ENCODE peak calls at places on chromosomes 12 and 14, in six cellular contexts. M, R, X, S, L and Y are unnamed samples.

GRCh38 chr12:18811268-18811667 is 73.3 kb downstream of the CAPZA3 start:
- DNase-seq in M (no peak), R (no peak), X (no peak), S (no peak), L (no peak), Y (no peak)

GRCh38 chr12:100986595-100987547 is 192.3 kb downstream of the ANO4 start:
- DNase-seq in M (no peak), R (peak), X (no peak), S (no peak), L (no peak), Y (no peak)

GRCh38 chr14:104694991-104695659 is 5.7 kb downstream of the INF2 start:
- DNase-seq in M (no peak), R (no peak), X (no peak), S (no peak), L (peak), Y (no peak)

GRCh38 chr12:15634010-15634676 is 155.0 kb downstream of the EPS8 start:
- DNase-seq in M (no peak), R (peak), X (no peak), S (no peak), L (no peak), Y (no peak)

GRCh38 chr14:71006200-71006563 is 98.9 kb downstream of the PCNX1 start:
- DNase-seq in M (no peak), R (peak), X (no peak), S (no peak), L (no peak), Y (no peak)

GRCh38 chr14:52033131-52033642 is 35.7 kb downstream of the NID2 start:
- DNase-seq in M (no peak), R (peak), X (no peak), S (no peak), L (no peak), Y (no peak)

GRCh38 chr12:116320839-116321238 is 43.3 kb upstream of the MED13L start:
- DNase-seq in M (no peak), R (peak), X (no peak), S (no peak), L (no peak), Y (no peak)

GRCh38 chr14:61565181-61565580 is 130.1 kb upstream of the HIF1A start:
- DNase-seq in M (no peak), R (peak), X (no peak), S (no peak), L (no peak), Y (no peak)

GRCh38 chr14:69715725-69716482 is 51.0 kb upstream of the SRSF5 start:
- DNase-seq in M (peak), R (peak), X (no peak), S (peak), L (peak), Y (no peak)

GRCh38 chr12:88339254-88339949 is 197.3 kb downstream of the TMTC3 start:
- DNase-seq in M (no peak), R (peak), X (no peak), S (no peak), L (no peak), Y (no peak)

GRCh38 chr12:69097619-69098368 is 141.6 kb upstream of the CPSF6 start:
- DNase-seq in M (no peak), R (peak), X (no peak), S (no peak), L (no peak), Y (no peak)

GRCh38 chr12:46965880-46966279 is 113.5 kb upstream of the PCED1B start:
- DNase-seq in M (no peak), R (no peak), X (no peak), S (no peak), L (peak), Y (no peak)

GRCh38 chr14:68619805-68620574 is 172.9 kb downstream of the ZFP36L1 start:
- DNase-seq in M (no peak), R (peak), X (peak), S (no peak), L (peak), Y (no peak)

GRCh38 chr14:62947291-62947690 is 98.0 kb downstream of the KCNH5 start:
- DNase-seq in M (no peak), R (no peak), X (no peak), S (no peak), L (no peak), Y (no peak)

GRCh38 chr12:127588224-127588623 is 678.7 kb upstream of the TMEM132C start:
- DNase-seq in M (no peak), R (peak), X (no peak), S (no peak), L (no peak), Y (no peak)

GRCh38 chr14:80150301-80150700 is 61.0 kb downstream of the DIO2 start:
- DNase-seq in M (no peak), R (no peak), X (no peak), S (no peak), L (no peak), Y (no peak)

GRCh38 chr12:111887916-111888745 is 46.1 kb downstream of the MAPKAPK5 start:
- DNase-seq in M (peak), R (no peak), X (no peak), S (no peak), L (no peak), Y (no peak)

GRCh38 chr12:1619599-1619998 is 9.4 kb upstream of the WNT5B start:
- DNase-seq in M (peak), R (no peak), X (no peak), S (no peak), L (peak), Y (no peak)

GRCh38 chr12:58920102-58920955 is at the start of gene LRIG3:
- DNase-seq in M (peak), R (peak), X (peak), S (peak), L (peak), Y (peak)